ENCODE peak calls at places on chromosomes 6 and 20, in six cellular contexts. K is KBM-7; I is Panc1; H is neural progenitor cell; G is activated naive CD4-positive, alpha-beta T cell treated with anti-CD3 and anti-CD28 coated beads for 36 hours; M is GM12865. S is an unnamed sample.

GRCh38 chr20:46423882-46424482 is 17.6 kb upstream of the ELMO2 start:
- DNase-seq in K (no peak), I (no peak), H (peak; percentile 71), G (no peak), M (no peak), S (no peak)

GRCh38 chr20:62990306-62990825 is 16.4 kb downstream of the BHLHE23 start:
- DNase-seq in K (no peak), I (no peak), H (no peak), G (no peak), M (no peak), S (no peak)

GRCh38 chr20:38158701-38159325 is 6.3 kb downstream of the TGM2 start:
- DNase-seq in K (no peak), I (no peak), H (no peak), G (no peak), M (no peak), S (no peak)

GRCh38 chr6:15498640-15499039 is 164.2 kb downstream of the DTNBP1 start:
- DNase-seq in K (no peak), I (no peak), H (no peak), G (no peak), M (no peak), S (no peak)

GRCh38 chr6:105591053-105591452 is 188.2 kb upstream of the PREP start:
- DNase-seq in K (peak; percentile 35), I (no peak), H (no peak), G (peak; percentile 11), M (peak; percentile 86), S (no peak)

GRCh38 chr6:21633511-21634109 is 40.1 kb downstream of the SOX4 start:
- DNase-seq in K (no peak), I (no peak), H (no peak), G (no peak), M (no peak), S (no peak)

GRCh38 chr6:14085176-14085787 is 32.3 kb upstream of the CD83 start:
- DNase-seq in K (no peak), I (no peak), H (no peak), G (no peak), M (no peak), S (no peak)

GRCh38 chr20:54398814-54399213 is 76.6 kb upstream of the DOK5 start:
- DNase-seq in K (no peak), I (no peak), H (no peak), G (no peak), M (no peak), S (no peak)

GRCh38 chr20:38406476-38406875 is 28.7 kb downstream of the SNHG17 start:
- DNase-seq in K (no peak), I (no peak), H (no peak), G (no peak), M (no peak), S (no peak)

GRCh38 chr6:104087765-104088164 is 772.0 kb downstream of the HACE1 start:
- DNase-seq in K (no peak), I (no peak), H (no peak), G (no peak), M (no peak), S (no peak)